ENCODE peak calls at places on chromosome 15, in ten cellular contexts. One of them, this sample, is unnamed.

GRCh38 chr15:80710635-80711553 is 15.8 kb downstream of the ABHD17C start:
- DNase-seq in breast epithelium: no peak
- DNase-seq in spleen: no peak
- DNase-seq in adrenal gland: no peak
- DNase-seq in transverse colon: no peak
- DNase-seq in GM12878: peak; percentile 41
- DNase-seq in IMR-90: peak; percentile 63
- DNase-seq in ovary: no peak
- DNase-seq in gastrocnemius medialis: no peak
- DNase-seq in heart left ventricle: no peak
- DNase-seq in this sample: no peak

GRCh38 chr15:27861171-27861570 is 237.9 kb downstream of the OCA2 start:
- DNase-seq in breast epithelium: no peak
- DNase-seq in spleen: no peak
- DNase-seq in adrenal gland: no peak
- DNase-seq in transverse colon: no peak
- DNase-seq in GM12878: no peak
- DNase-seq in IMR-90: no peak
- DNase-seq in ovary: no peak
- DNase-seq in gastrocnemius medialis: no peak
- DNase-seq in heart left ventricle: no peak
- DNase-seq in this sample: no peak

GRCh38 chr15:30953731-30954378 is 37.6 kb downstream of the MTMR10 start:
- DNase-seq in breast epithelium: no peak
- DNase-seq in spleen: peak; percentile 77
- DNase-seq in adrenal gland: no peak
- DNase-seq in transverse colon: no peak
- DNase-seq in GM12878: no peak
- DNase-seq in IMR-90: peak; percentile 96
- DNase-seq in ovary: no peak
- DNase-seq in gastrocnemius medialis: peak; percentile 80
- DNase-seq in heart left ventricle: no peak
- DNase-seq in this sample: no peak

GRCh38 chr15:76206325-76206976 is 104.8 kb downstream of the ETFA start:
- DNase-seq in breast epithelium: peak; percentile 80
- DNase-seq in spleen: peak; percentile 88
- DNase-seq in adrenal gland: peak; percentile 92
- DNase-seq in transverse colon: peak; percentile 62
- DNase-seq in GM12878: no peak
- DNase-seq in IMR-90: peak; percentile 31
- DNase-seq in ovary: peak; percentile 81
- DNase-seq in gastrocnemius medialis: peak; percentile 88
- DNase-seq in heart left ventricle: peak; percentile 86
- DNase-seq in this sample: no peak

GRCh38 chr15:62644874-62645755 is 397.4 kb upstream of the TPM1 start:
- DNase-seq in breast epithelium: no peak
- DNase-seq in spleen: no peak
- DNase-seq in adrenal gland: no peak
- DNase-seq in transverse colon: no peak
- DNase-seq in GM12878: no peak
- DNase-seq in IMR-90: peak; percentile 24
- DNase-seq in ovary: no peak
- DNase-seq in gastrocnemius medialis: peak; percentile 50
- DNase-seq in heart left ventricle: no peak
- DNase-seq in this sample: no peak

GRCh38 chr15:90769375-90769774 is 52.2 kb downstream of the BLM start:
- DNase-seq in breast epithelium: no peak
- DNase-seq in spleen: no peak
- DNase-seq in adrenal gland: no peak
- DNase-seq in transverse colon: no peak
- DNase-seq in GM12878: no peak
- DNase-seq in IMR-90: no peak
- DNase-seq in ovary: no peak
- DNase-seq in gastrocnemius medialis: no peak
- DNase-seq in heart left ventricle: no peak
- DNase-seq in this sample: no peak

GRCh38 chr15:37771462-37771861 is 163.0 kb upstream of the TMCO5A start:
- DNase-seq in breast epithelium: no peak
- DNase-seq in spleen: no peak
- DNase-seq in adrenal gland: no peak
- DNase-seq in transverse colon: no peak
- DNase-seq in GM12878: no peak
- DNase-seq in IMR-90: peak; percentile 61
- DNase-seq in ovary: no peak
- DNase-seq in gastrocnemius medialis: no peak
- DNase-seq in heart left ventricle: no peak
- DNase-seq in this sample: no peak

GRCh38 chr15:92392462-92392861 is 1.2 kb upstream of the ST8SIA2 start:
- DNase-seq in breast epithelium: no peak
- DNase-seq in spleen: no peak
- DNase-seq in adrenal gland: no peak
- DNase-seq in transverse colon: no peak
- DNase-seq in GM12878: no peak
- DNase-seq in IMR-90: no peak
- DNase-seq in ovary: no peak
- DNase-seq in gastrocnemius medialis: no peak
- DNase-seq in heart left ventricle: no peak
- DNase-seq in this sample: no peak

GRCh38 chr15:51232581-51232980 is 105.8 kb downstream of the CYP19A1 start:
- DNase-seq in breast epithelium: no peak
- DNase-seq in spleen: no peak
- DNase-seq in adrenal gland: no peak
- DNase-seq in transverse colon: no peak
- DNase-seq in GM12878: no peak
- DNase-seq in IMR-90: no peak
- DNase-seq in ovary: no peak
- DNase-seq in gastrocnemius medialis: no peak
- DNase-seq in heart left ventricle: no peak
- DNase-seq in this sample: no peak

GRCh38 chr15:51226813-51227212 is 111.6 kb downstream of the CYP19A1 start:
- DNase-seq in breast epithelium: no peak
- DNase-seq in spleen: no peak
- DNase-seq in adrenal gland: no peak
- DNase-seq in transverse colon: no peak
- DNase-seq in GM12878: no peak
- DNase-seq in IMR-90: no peak
- DNase-seq in ovary: no peak
- DNase-seq in gastrocnemius medialis: no peak
- DNase-seq in heart left ventricle: no peak
- DNase-seq in this sample: no peak

GRCh38 chr15:51234181-51234927 is 104.0 kb downstream of the CYP19A1 start:
- DNase-seq in breast epithelium: no peak
- DNase-seq in spleen: no peak
- DNase-seq in adrenal gland: no peak
- DNase-seq in transverse colon: no peak
- DNase-seq in GM12878: no peak
- DNase-seq in IMR-90: no peak
- DNase-seq in ovary: no peak
- DNase-seq in gastrocnemius medialis: no peak
- DNase-seq in heart left ventricle: no peak
- DNase-seq in this sample: no peak

GRCh38 chr15:51227967-51228783 is 110.2 kb downstream of the CYP19A1 start:
- DNase-seq in breast epithelium: no peak
- DNase-seq in spleen: no peak
- DNase-seq in adrenal gland: peak; percentile 37
- DNase-seq in transverse colon: no peak
- DNase-seq in GM12878: peak; percentile 76
- DNase-seq in IMR-90: peak; percentile 89
- DNase-seq in ovary: no peak
- DNase-seq in gastrocnemius medialis: peak; percentile 17
- DNase-seq in heart left ventricle: peak; percentile 19
- DNase-seq in this sample: no peak

DNA sequence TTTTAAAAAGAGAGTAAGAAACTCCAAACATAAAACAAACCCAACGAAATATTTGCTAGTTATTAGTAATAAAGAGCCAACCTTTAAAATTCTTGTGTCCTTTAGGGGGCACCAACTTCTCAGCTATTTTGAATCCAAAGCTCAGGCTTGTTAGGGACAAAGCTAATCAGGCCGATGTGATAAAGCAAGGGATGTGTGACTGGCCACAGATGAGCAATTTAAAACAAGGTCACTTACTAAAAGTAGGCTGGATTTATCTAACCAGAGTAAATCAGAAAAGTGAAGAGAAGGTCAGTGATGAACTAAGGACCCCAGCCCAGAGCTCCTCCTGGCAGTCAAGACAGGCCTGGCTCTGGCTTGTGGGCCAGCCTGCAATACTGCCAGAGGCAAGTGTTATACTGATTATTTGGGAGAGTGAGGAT is 108.5 kb downstream of the CYP19A1 start:
- DNase-seq in breast epithelium: no peak
- DNase-seq in spleen: no peak
- DNase-seq in adrenal gland: no peak
- DNase-seq in transverse colon: no peak
- DNase-seq in GM12878: no peak
- DNase-seq in IMR-90: peak; percentile 27
- DNase-seq in ovary: no peak
- DNase-seq in gastrocnemius medialis: no peak
- DNase-seq in heart left ventricle: no peak
- DNase-seq in this sample: no peak
- TF ChIP-seq CTCF in breast epithelium: no peak
- TF ChIP-seq CTCF in spleen: peak; percentile 18
- TF ChIP-seq CTCF in adrenal gland: peak; percentile 52
- TF ChIP-seq CTCF in transverse colon: no peak
- TF ChIP-seq CTCF in GM12878: peak; percentile 16
- TF ChIP-seq CTCF in IMR-90: peak; percentile 41
- TF ChIP-seq CTCF in ovary: peak; percentile 41
- TF ChIP-seq CTCF in gastrocnemius medialis: no peak
- TF ChIP-seq CTCF in heart left ventricle: peak; percentile 50
- TF ChIP-seq CTCF in this sample: no peak

GRCh38 chr15:28981351-28981720 is 95.6 kb downstream of the APBA2 start:
- DNase-seq in breast epithelium: no peak
- DNase-seq in spleen: no peak
- DNase-seq in adrenal gland: no peak
- DNase-seq in transverse colon: no peak
- DNase-seq in GM12878: no peak
- DNase-seq in IMR-90: no peak
- DNase-seq in ovary: no peak
- DNase-seq in gastrocnemius medialis: no peak
- DNase-seq in heart left ventricle: no peak
- DNase-seq in this sample: no peak

GRCh38 chr15:28984421-28985375 is 98.9 kb downstream of the APBA2 start:
- DNase-seq in breast epithelium: peak; percentile 17
- DNase-seq in spleen: no peak
- DNase-seq in adrenal gland: no peak
- DNase-seq in transverse colon: no peak
- DNase-seq in GM12878: no peak
- DNase-seq in IMR-90: peak; percentile 82
- DNase-seq in ovary: no peak
- DNase-seq in gastrocnemius medialis: no peak
- DNase-seq in heart left ventricle: no peak
- DNase-seq in this sample: no peak

GRCh38 chr15:28983432-28984311 is 97.9 kb downstream of the APBA2 start:
- DNase-seq in breast epithelium: peak; percentile 11
- DNase-seq in spleen: no peak
- DNase-seq in adrenal gland: no peak
- DNase-seq in transverse colon: no peak
- DNase-seq in GM12878: no peak
- DNase-seq in IMR-90: no peak
- DNase-seq in ovary: no peak
- DNase-seq in gastrocnemius medialis: no peak
- DNase-seq in heart left ventricle: no peak
- DNase-seq in this sample: no peak

GRCh38 chr15:28981921-28982320 is 96.1 kb downstream of the APBA2 start:
- DNase-seq in breast epithelium: no peak
- DNase-seq in spleen: no peak
- DNase-seq in adrenal gland: no peak
- DNase-seq in transverse colon: no peak
- DNase-seq in GM12878: no peak
- DNase-seq in IMR-90: no peak
- DNase-seq in ovary: no peak
- DNase-seq in gastrocnemius medialis: no peak
- DNase-seq in heart left ventricle: no peak
- DNase-seq in this sample: no peak

GRCh38 chr15:28982886-28983285 is 97.1 kb downstream of the APBA2 start:
- DNase-seq in breast epithelium: peak; percentile 5
- DNase-seq in spleen: no peak
- DNase-seq in adrenal gland: no peak
- DNase-seq in transverse colon: no peak
- DNase-seq in GM12878: no peak
- DNase-seq in IMR-90: no peak
- DNase-seq in ovary: no peak
- DNase-seq in gastrocnemius medialis: no peak
- DNase-seq in heart left ventricle: no peak
- DNase-seq in this sample: no peak
- H3K4me3 ChIP-seq in breast epithelium: no peak overlapping the region
- H3K4me3 ChIP-seq in spleen: no peak overlapping the region
- H3K4me3 ChIP-seq in adrenal gland: no peak overlapping the region
- H3K4me3 ChIP-seq in transverse colon: no peak overlapping the region
- H3K4me3 ChIP-seq in GM12878: no peak overlapping the region
- H3K4me3 ChIP-seq in IMR-90: no peak overlapping the region
- H3K4me3 ChIP-seq in ovary: no peak overlapping the region
- H3K4me3 ChIP-seq in gastrocnemius medialis: no peak overlapping the region
- H3K4me3 ChIP-seq in heart left ventricle: no peak overlapping the region
- H3K4me3 ChIP-seq in this sample: no peak overlapping the region

DNA sequence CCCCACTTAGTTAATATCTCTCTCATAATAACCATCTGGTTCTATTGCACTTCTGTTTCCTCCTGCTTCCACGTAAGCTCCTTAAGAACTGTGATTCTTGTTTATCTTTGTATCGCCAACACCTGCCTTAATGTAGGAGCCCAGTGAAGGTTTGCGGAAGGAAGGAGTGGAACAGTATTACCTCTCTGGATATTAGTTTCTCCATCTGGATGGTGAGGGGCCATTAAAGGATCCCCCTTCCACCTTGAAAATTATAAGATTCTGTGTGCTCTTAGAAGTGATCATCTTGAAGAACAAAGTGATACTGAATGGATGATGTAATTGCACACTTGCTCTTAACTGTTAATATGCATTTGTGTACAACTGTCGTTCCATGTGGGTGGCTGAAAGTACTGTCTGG is 2.2 kb downstream of the CHRNA5 start:
- DNase-seq in breast epithelium: no peak
- DNase-seq in spleen: no peak
- DNase-seq in adrenal gland: no peak
- DNase-seq in transverse colon: no peak
- DNase-seq in GM12878: no peak
- DNase-seq in IMR-90: no peak
- DNase-seq in ovary: no peak
- DNase-seq in gastrocnemius medialis: no peak
- DNase-seq in heart left ventricle: no peak
- DNase-seq in this sample: no peak
- TF ChIP-seq POLR2A in breast epithelium: no peak
- TF ChIP-seq POLR2A in spleen: no peak
- TF ChIP-seq POLR2A in adrenal gland: no peak
- TF ChIP-seq POLR2A in transverse colon: no peak
- TF ChIP-seq POLR2A in GM12878: no peak
- TF ChIP-seq POLR2A in IMR-90: no peak
- TF ChIP-seq POLR2A in ovary: no peak
- TF ChIP-seq POLR2A in gastrocnemius medialis: no peak
- TF ChIP-seq POLR2A in heart left ventricle: no peak
- TF ChIP-seq POLR2A in this sample: no peak

DNA sequence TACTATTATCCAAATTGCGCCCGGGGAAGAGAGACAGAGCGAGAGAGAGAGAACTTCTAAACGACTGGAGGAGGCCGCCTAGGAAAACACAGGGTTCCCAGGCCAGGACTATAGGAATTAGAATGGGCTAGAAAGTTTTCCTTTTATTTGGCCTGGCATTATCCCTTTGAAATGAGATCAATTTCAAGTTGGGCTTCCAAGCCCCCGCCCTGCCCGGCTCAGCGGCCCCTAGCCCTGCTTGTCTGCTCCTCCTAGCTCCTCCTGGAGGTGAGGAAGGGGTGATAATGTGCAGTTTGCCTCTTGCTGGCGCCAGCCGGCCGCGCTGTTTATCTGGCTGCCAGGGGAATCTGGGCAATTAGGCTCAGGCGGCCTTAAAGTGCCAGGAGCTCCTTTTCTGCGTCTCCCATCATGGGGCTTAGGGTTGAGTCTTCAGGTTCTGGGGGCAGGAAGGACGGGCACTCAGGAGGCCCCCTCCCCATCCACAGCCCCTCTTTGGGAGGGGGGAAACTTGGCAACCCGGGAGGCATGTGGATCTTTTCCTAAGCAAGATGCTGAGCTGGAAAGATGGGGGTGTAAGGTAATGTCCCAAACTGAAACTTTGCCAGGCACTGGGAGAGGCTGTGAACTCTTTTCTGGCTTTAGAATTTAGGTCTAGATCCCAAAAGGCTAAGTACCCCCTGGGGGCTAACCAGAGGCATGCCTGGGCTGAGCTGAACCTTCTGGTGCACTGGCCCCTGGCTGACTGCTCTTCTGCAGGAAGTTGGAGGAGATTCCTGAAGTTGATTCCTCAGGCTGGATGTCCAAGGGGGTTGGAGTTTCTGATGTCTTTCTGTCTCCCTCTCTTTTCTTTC is 5.5 kb downstream of the SMAD6 start:
- DNase-seq in breast epithelium: no peak
- DNase-seq in spleen: no peak
- DNase-seq in adrenal gland: no peak
- DNase-seq in transverse colon: peak; percentile 55
- DNase-seq in GM12878: no peak
- DNase-seq in IMR-90: peak; percentile 43
- DNase-seq in ovary: peak; percentile 56
- DNase-seq in gastrocnemius medialis: peak; percentile 19
- DNase-seq in heart left ventricle: peak; percentile 39
- DNase-seq in this sample: peak; percentile 59
- TF ChIP-seq CTCF in breast epithelium: no peak
- TF ChIP-seq CTCF in spleen: no peak
- TF ChIP-seq CTCF in adrenal gland: no peak
- TF ChIP-seq CTCF in transverse colon: no peak
- TF ChIP-seq CTCF in GM12878: no peak
- TF ChIP-seq CTCF in IMR-90: peak; percentile 34
- TF ChIP-seq CTCF in ovary: no peak
- TF ChIP-seq CTCF in gastrocnemius medialis: no peak
- TF ChIP-seq CTCF in heart left ventricle: no peak
- TF ChIP-seq CTCF in this sample: no peak